ENCODE peak calls at places on chromosomes 11 and 22, in five cellular contexts. W is cardiac muscle cell, B is uterus, C is ovary, T is colonic mucosa. Z is an unnamed sample. For H3K36me3, the result is how much of the 10 kb centered on the place peaks cover.

GRCh38 chr11:46808804-46809431 is 37.2 kb downstream of the CKAP5 start:
- DNase-seq in W (peak), B (no peak), C (no peak), T (no peak), Z (no peak)

GRCh38 chr11:269146-269890 is 8.9 kb upstream of the NLRP6 start:
- DNase-seq in W (no peak), B (no peak), C (no peak), T (peak), Z (no peak)

GRCh38 chr11:665062-665706 is 28.1 kb downstream of the DRD4 start:
- DNase-seq in W (peak), B (no peak), C (no peak), T (no peak), Z (no peak)

GRCh38 chr22:35541254-35541748 is 670 bp downstream of the RASD2 start:
- DNase-seq in W (no peak), B (no peak), C (no peak), T (no peak), Z (peak)

GRCh38 chr11:127332896-127333295 is 332.3 kb upstream of the KIRREL3 start:
- DNase-seq in W (no peak), B (no peak), C (no peak), T (no peak), Z (no peak)

GRCh38 chr11:114082415-114082748 is 22.9 kb downstream of the ZBTB16 start:
- DNase-seq in W (peak), B (no peak), C (peak), T (peak), Z (no peak)

GRCh38 chr11:124769804-124770774 is 8.0 kb upstream of the ESAM start:
- DNase-seq in W (peak), B (no peak), C (no peak), T (no peak), Z (no peak)

GRCh38 chr11:125275905-125276634 is 111.5 kb downstream of the PKNOX2 start:
- DNase-seq in W (peak), B (no peak), C (no peak), T (no peak), Z (no peak)

GRCh38 chr11:36500315-36500721 is 9.8 kb downstream of the TRAF6 start:
- DNase-seq in W (peak), B (no peak), C (no peak), T (peak), Z (no peak)

GRCh38 chr22:39570665-39571064 is at the start of gene CACNA1I:
- DNase-seq in W (no peak), B (no peak), C (no peak), T (no peak), Z (no peak)

GRCh38 chr11:105189586-105189985 is 50.0 kb upstream of the CARD18 start:
- DNase-seq in W (peak), B (no peak), C (no peak), T (no peak), Z (no peak)

GRCh38 chr22:32877196-32877595 is 75.7 kb downstream of the TIMP3 start:
- DNase-seq in W (no peak), B (no peak), C (no peak), T (no peak), Z (no peak)

GRCh38 chr11:2376751-2377451 is at the start of gene CD81:
- DNase-seq in W (peak), B (peak), C (peak), T (peak), Z (peak)

GRCh38 chr11:65833297-65834030 is at the start of gene SNX32:
- DNase-seq in W (peak), B (peak), C (peak), T (peak), Z (peak)

GRCh38 chr22:40567106-40567505 is 69.4 kb downstream of the MRTFA start:
- DNase-seq in W (no peak), B (no peak), C (no peak), T (no peak), Z (no peak)

GRCh38 chr11:64842851-64843841 is 1.3 kb downstream of the CDC42BPG start:
- DNase-seq in W (no peak), B (no peak), C (peak), T (peak), Z (no peak)

GRCh38 chr22:44473166-44473565 is 24.9 kb downstream of the RTL6 start:
- DNase-seq in W (peak), B (no peak), C (no peak), T (no peak), Z (no peak)

GRCh38 chr11:65739022-65739421 is 18.4 kb upstream of the RNASEH2C start:
- DNase-seq in W (no peak), B (no peak), C (no peak), T (peak), Z (no peak)

GRCh38 chr11:29243616-29244015 is 773.2 kb downstream of the KCNA4 start:
- DNase-seq in W (no peak), B (no peak), C (no peak), T (no peak), Z (no peak)

GRCh38 chr22:44521326-44521725 is 23.3 kb upstream of the RTL6 start:
- DNase-seq in W (no peak), B (no peak), C (no peak), T (no peak), Z (no peak)

GRCh38 chr11:71434576-71435130 is 13.5 kb downstream of the DHCR7 start:
- DNase-seq in W (no peak), B (no peak), C (no peak), T (no peak), Z (no peak)

GRCh38 chr11:86637976-86638375 is 34.4 kb downstream of the ME3 start:
- DNase-seq in W (no peak), B (no peak), C (no peak), T (no peak), Z (no peak)

GRCh38 chr11:13043912-13044628 is 35.0 kb downstream of the RASSF10 start:
- DNase-seq in W (no peak), B (no peak), C (no peak), T (peak), Z (no peak)

GRCh38 chr11:69368119-69368880 is 74.3 kb downstream of the MYEOV start:
- DNase-seq in W (no peak), B (no peak), C (no peak), T (peak), Z (no peak)

GRCh38 chr11:129373489-129373953 is 2.1 kb upstream of the BARX2 start:
- DNase-seq in W (peak), B (no peak), C (no peak), T (no peak), Z (no peak)

GRCh38 chr11:110298298-110298765 is 1.9 kb upstream of the RDX start:
- DNase-seq in W (peak), B (no peak), C (no peak), T (no peak), Z (no peak)

GRCh38 chr11:14454861-14455632 is 44.6 kb downstream of the COPB1 start:
- DNase-seq in W (peak), B (no peak), C (no peak), T (no peak), Z (no peak)

GRCh38 chr11:108223449-108224149 is 732 bp downstream of the ATM start:
- DNase-seq in W (peak), B (no peak), C (no peak), T (no peak), Z (no peak)

GRCh38 chr11:113087716-113088115 is 126.5 kb downstream of the NCAM1 start:
- DNase-seq in W (no peak), B (no peak), C (no peak), T (no peak), Z (no peak)

DNA sequence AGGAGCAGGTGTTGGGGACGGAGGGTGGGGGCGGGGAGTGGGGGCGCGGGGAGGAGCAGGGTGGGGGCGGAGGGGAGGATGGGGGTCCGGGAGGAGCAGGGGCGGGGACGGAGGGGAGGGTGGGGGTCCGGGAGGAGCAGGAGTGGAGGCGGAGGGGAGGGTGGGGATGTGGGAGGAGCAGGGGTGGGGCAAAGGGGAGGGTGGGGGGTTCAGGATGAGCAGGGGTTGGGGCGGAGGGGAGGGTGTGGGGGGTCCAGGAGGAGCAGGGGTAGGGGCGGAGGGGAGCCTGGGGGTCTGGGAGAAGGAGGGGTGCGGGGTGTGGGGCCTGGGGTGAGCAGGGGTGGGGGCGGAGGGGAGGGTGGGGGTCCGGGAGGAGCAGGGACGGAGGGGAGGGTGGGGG is 17.1 kb downstream of the CRELD2 start:
- DNase-seq in W (peak), B (no peak), C (no peak), T (no peak), Z (no peak)
- H3K4me3 ChIP-seq in W (peak), B (peak), C (peak), T (peak), Z (no peak)

GRCh38 chr11:25970726-25971508 is 361.0 kb upstream of the ANO3 start:
- DNase-seq in W (no peak), B (no peak), C (no peak), T (no peak), Z (no peak)
- TF ChIP-seq CTCF in W (no peak), B (no peak), C (no peak), T (peak), Z (peak)

GRCh38 chr22:50278461-50278860 is 8.3 kb upstream of the MAPK11 start:
- DNase-seq in W (no peak), B (no peak), C (no peak), T (no peak), Z (no peak)
- H3K36me3 ChIP-seq in W (under half), B (under half), C (under half), T (under half), Z (half or more)

GRCh38 chr11:59152312-59152967 is 9.8 kb downstream of the FAM111A start:
- DNase-seq in W (no peak), B (no peak), C (no peak), T (no peak), Z (no peak)
- H3K4me3 ChIP-seq in W (no peak), B (no peak), C (no peak), T (no peak), Z (no peak)

DNA sequence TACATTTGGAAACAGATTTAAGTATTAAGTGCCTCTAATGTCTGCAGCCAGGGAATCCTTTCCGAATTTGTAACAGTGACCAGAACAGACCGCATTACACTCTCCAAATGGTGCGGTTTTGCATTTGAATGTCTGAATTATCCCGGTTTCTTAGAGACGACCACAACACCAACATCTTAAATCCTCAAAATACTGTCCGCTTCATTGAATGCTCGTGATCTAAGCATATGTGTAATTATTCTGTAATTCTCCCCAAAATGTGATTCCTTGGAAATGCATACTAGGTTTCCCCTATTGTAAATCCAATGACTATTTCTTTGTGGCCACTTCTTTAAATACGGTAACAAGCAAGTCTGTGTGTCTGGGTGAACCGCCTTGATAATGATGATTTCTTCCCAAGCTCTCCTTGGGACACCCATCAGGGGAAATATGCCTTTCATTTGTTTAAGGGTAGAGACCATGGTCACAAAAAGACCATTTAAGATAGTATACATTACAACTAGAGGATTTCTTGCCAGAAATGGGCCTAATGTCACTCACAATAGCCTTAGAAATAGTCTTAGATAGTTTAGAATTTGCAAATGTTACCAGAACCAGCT is 87.4 kb upstream of the DBX1 start:
- DNase-seq in W (no peak), B (no peak), C (no peak), T (no peak), Z (no peak)
- TF ChIP-seq CTCF in W (no peak), B (no peak), C (no peak), T (no peak), Z (no peak)

DNA sequence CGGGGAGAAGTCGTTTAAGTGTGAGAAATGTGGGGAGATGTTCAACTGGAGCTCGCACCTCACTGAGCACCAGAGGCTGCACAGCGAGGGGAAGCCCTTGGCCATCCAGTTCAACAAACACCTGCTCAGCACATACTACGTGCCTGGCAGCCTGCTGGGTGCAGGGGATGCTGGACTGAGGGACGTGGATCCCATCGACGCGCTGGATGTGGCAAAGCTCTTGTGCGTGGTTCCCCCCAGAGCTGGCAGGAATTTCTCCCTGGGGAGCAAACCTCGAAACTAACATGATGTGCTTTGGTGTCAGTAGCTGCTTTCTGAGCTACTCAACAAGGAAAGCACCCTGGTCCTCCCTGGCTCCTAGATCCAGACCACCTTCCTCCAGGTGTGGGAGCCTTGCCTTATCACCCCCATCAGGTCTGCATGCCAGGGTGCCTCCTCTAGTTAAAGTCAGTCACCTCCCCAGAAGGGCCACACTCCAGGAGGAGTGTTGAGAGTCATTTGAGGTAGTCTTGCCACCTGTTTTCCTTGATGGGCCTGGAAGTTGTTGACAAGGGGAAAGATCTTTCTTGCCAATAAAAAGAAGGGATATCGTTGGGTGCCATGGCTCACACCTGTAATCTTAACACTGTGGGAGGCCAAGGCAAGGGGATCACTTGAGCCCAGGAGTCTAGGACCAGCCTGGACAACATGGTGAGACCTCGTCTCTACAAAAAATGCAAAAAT is 12.9 kb downstream of the ZNF74 start:
- DNase-seq in W (no peak), B (no peak), C (no peak), T (no peak), Z (no peak)
- H3K36me3 ChIP-seq in W (under half), B (under half), C (under half), T (under half), Z (under half)

GRCh38 chr11:78469905-78470304 is 52.3 kb upstream of the GAB2 start:
- DNase-seq in W (peak), B (no peak), C (no peak), T (no peak), Z (no peak)
- H3K4me3 ChIP-seq in W (no peak), B (no peak), C (no peak), T (no peak), Z (no peak)

Z was measured in BE2C.